ENCODE peak calls at places on chromosome 10, in five cellular contexts. G, B, U, F and K are unnamed samples.

GRCh38 chr10:3787816-3788215 is 2.8 kb upstream of the KLF6 start:
- DNase-seq in G (no peak), B (no peak), U (no peak), F (no peak), K (no peak)

GRCh38 chr10:123774075-123774742 is 108.1 kb downstream of the GPR26 start:
- DNase-seq in G (no peak), B (no peak), U (no peak), F (no peak), K (no peak)

GRCh38 chr10:44589181-44589884 is 204.4 kb upstream of the CXCL12 start:
- DNase-seq in G (no peak), B (no peak), U (no peak), F (no peak), K (no peak)

GRCh38 chr10:94097656-94098055 is 103.9 kb downstream of the PLCE1 start:
- DNase-seq in G (no peak), B (no peak), U (no peak), F (no peak), K (no peak)

GRCh38 chr10:119330342-119330741 is 123.0 kb downstream of the GRK5 start:
- DNase-seq in G (no peak), B (no peak), U (no peak), F (no peak), K (no peak)

GRCh38 chr10:99172130-99172738 is 63.4 kb downstream of the HPSE2 start:
- DNase-seq in G (no peak), B (no peak), U (no peak), F (no peak), K (peak)

GRCh38 chr10:119272736-119273135 is 65.4 kb downstream of the GRK5 start:
- DNase-seq in G (no peak), B (no peak), U (no peak), F (no peak), K (no peak)

GRCh38 chr10:61320996-61321395 is 132.2 kb downstream of the TMEM26 start:
- DNase-seq in G (no peak), B (no peak), U (no peak), F (no peak), K (no peak)

GRCh38 chr10:17062009-17062408 is 67.6 kb downstream of the CUBN start:
- DNase-seq in G (no peak), B (peak), U (no peak), F (no peak), K (no peak)

GRCh38 chr10:46236537-46236887 is 50.3 kb upstream of the ANTXRL start:
- DNase-seq in G (no peak), B (no peak), U (no peak), F (no peak), K (peak)

GRCh38 chr10:32746869-32747268 is 211.2 kb downstream of the ITGB1 start:
- DNase-seq in G (no peak), B (no peak), U (no peak), F (no peak), K (no peak)

GRCh38 chr10:100793055-100793454 is 47.7 kb downstream of the PAX2 start:
- DNase-seq in G (no peak), B (no peak), U (no peak), F (no peak), K (no peak)